ENCODE peak calls at places on chromosomes 3 and 15, in ten cellular contexts. S is fibroblast of lung; X is lower lobe of right lung; C is GM23248; W is endodermal cell; N is CD8-positive, alpha-beta memory T cell; R is Peyer's patch; B is ovary; G is neuronal stem cell; K is uterus. Y is an unnamed sample.

GRCh38 chr15:84816694-84817460 is at the start of gene ALPK3:
- DNase-seq in W (peak; percentile 88), N (no peak), S (no peak), C (no peak), B (no peak), G (peak; percentile 33), X (peak; percentile 70), R (no peak), K (no peak), Y (no peak)

GRCh38 chr15:90103669-90104329 is 1.5 kb upstream of the IDH2 start:
- DNase-seq in B (no peak), G (no peak), X (no peak), N (no peak), C (no peak), S (no peak), W (no peak), K (no peak), R (no peak), Y (no peak)

GRCh38 chr3:136297826-136298225 is 47.7 kb downstream of the PCCB start:
- DNase-seq in W (no peak), G (no peak), K (no peak), X (no peak), S (no peak), C (no peak), N (no peak), R (no peak), B (no peak), Y (no peak)

GRCh38 chr3:160941885-160942494 is 163.2 kb downstream of the B3GALNT1 start:
- DNase-seq in S (peak; percentile 77), K (peak; percentile 71), R (peak; percentile 90), X (no peak), B (peak; percentile 72), N (peak; percentile 56), C (peak; percentile 67), G (peak; percentile 41), W (peak; percentile 88), Y (peak; percentile 13)

GRCh38 chr3:156633335-156633734 is 41.1 kb upstream of the TIPARP start:
- DNase-seq in N (no peak), X (peak; percentile 70), G (no peak), W (no peak), S (peak; percentile 41), B (peak; percentile 76), R (no peak), K (no peak), C (peak; percentile 90), Y (peak; percentile 39)

GRCh38 chr15:32918481-32919026 is 200.8 kb downstream of the GREM1 start:
- DNase-seq in S (no peak), X (no peak), B (no peak), K (no peak), R (no peak), C (no peak), W (no peak), G (no peak), N (no peak), Y (no peak)

GRCh38 chr3:194351080-194351672 is at the start of gene CPN2:
- DNase-seq in R (no peak), B (no peak), X (no peak), K (no peak), N (no peak), W (no peak), S (no peak), G (no peak), C (no peak), Y (no peak)

GRCh38 chr15:87764461-87765236 is 491.9 kb downstream of the NTRK3 start:
- DNase-seq in N (no peak), S (no peak), W (peak; percentile 59), X (no peak), G (peak; percentile 59), C (peak; percentile 85), K (no peak), R (no peak), B (no peak), Y (peak; percentile 91)

GRCh38 chr3:42667096-42667522 is 13.6 kb downstream of the ZBTB47 start:
- DNase-seq in N (no peak), B (no peak), G (no peak), R (peak; percentile 44), K (peak; percentile 16), X (no peak), S (no peak), W (no peak), C (no peak), Y (no peak)

DNA sequence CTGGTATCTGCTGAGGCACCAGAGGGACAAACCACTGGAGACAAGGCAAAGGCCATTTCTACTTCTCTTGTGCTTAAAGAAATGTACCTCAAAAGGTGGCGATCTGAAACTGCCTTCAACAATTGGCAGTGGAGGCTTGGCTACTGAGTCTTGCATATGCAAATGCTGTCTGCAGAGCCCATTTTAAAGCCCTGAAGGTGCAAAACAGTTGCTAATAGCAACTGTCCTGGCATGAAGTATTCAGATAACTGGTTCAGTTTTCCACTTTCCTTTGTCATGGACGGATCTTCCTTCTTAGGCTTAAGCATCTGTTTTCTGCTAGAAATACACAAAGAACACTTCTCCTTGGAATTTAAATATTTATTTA is 71.4 kb upstream of the PSMD6 start:
- DNase-seq in K (no peak), X (no peak), R (no peak), C (no peak), S (no peak), N (no peak), G (no peak), B (no peak), W (no peak), Y (no peak)
- H3K4me3 ChIP-seq in K (no peak overlapping the region), X (no peak overlapping the region), R (no peak overlapping the region), C (no peak overlapping the region), S (no peak overlapping the region), N (no peak overlapping the region), G (no peak overlapping the region), B (no peak overlapping the region), W (no peak overlapping the region), Y (no peak overlapping the region)

DNA sequence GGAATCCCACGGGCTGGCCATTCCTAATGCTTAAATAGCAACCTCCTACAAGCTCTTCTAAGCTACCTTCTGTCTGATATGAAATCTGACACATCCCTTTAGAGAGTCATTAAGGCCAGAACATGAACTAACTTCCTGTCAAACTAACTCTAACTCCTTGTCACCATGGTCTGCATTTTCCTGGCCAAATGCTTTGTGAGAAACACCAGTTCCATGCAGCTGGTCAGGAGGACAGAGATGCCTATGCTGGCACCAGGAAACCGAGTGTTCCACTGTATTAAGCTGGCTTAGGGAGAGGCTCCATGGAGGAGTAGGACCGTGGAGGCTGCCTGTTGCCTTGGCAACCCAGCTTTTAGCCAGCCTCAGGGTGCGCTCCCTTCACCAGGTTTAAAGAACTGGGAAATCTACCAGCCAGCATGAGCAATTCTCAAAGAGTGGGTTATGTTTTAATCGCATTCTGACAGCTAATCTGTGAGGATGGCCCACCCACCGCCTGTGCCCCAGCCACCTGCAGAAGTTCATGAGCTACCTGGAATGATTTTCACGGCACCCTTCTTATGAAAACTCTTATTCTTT is 394.1 kb downstream of the OCA2 start:
- DNase-seq in X (no peak), R (no peak), G (no peak), W (no peak), C (no peak), B (no peak), S (no peak), N (no peak), K (no peak), Y (no peak)
- H3K9me3 ChIP-seq in X (peaks cover 10% of the 10 kb centered on the region), R (no peaks in the 10 kb centered on the region), G (peaks cover 2% of the 10 kb centered on the region), W (peaks cover 4% of the 10 kb centered on the region), C (no peaks in the 10 kb centered on the region), B (no peaks in the 10 kb centered on the region), S (no peaks in the 10 kb centered on the region), N (no peaks in the 10 kb centered on the region), K (peaks cover 3% of the 10 kb centered on the region), Y (no peaks in the 10 kb centered on the region)

GRCh38 chr3:64686446-64686908 is 1.3 kb downstream of the ADAMTS9 start:
- DNase-seq in K (no peak), R (no peak), G (peak; percentile 63), S (no peak), N (no peak), W (no peak), B (no peak), C (peak; percentile 88), X (peak; percentile 76), Y (no peak)

GRCh38 chr3:64687381-64687780 is 419 bp downstream of the ADAMTS9 start:
- DNase-seq in X (no peak), C (no peak), W (no peak), S (no peak), B (peak; percentile 35), G (no peak), R (no peak), N (no peak), K (peak; percentile 36), Y (no peak)

GRCh38 chr3:64685331-64685799 is 2.4 kb downstream of the ADAMTS9 start:
- DNase-seq in S (peak; percentile 86), K (peak; percentile 71), W (no peak), X (peak; percentile 56), C (peak; percentile 65), R (peak; percentile 57), N (no peak), B (peak; percentile 85), G (no peak), Y (no peak)

GRCh38 chr3:64684715-64685261 is 3.0 kb downstream of the ADAMTS9 start:
- DNase-seq in K (peak; percentile 81), N (no peak), X (peak; percentile 54), G (peak; percentile 53), B (peak; percentile 85), S (peak; percentile 81), C (peak; percentile 67), W (peak; percentile 87), R (peak; percentile 49), Y (no peak)

DNA sequence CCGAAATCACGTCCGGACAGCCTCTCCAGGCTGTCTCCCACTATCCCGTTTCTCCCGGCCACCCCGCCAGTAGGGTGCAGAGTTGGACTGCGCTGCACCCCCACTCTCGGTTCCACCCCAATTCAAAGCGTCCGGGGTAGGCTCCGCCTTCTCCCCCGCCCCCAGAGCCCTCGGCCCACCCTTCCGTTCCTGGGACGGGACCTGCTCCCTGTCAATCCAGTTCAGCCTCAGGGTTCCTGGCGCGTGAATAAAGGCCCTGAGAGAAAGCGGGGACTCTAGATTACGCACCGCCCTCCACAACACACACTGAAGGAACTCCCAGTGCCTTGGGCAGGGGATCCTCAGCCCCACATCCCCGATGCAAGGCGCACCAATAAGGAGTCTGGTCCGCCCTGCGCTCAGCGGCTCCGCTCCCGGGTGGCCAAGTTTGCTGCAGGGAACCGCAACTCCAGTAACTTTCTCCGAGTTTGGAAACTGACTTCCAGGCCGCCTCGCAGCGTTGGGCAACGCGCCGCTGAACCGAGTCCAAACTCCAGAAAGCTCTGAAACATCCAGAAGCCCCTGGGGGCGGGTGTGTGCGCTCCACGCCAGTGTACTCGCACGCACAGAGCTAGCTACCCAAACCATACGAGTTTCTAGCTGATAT is 1.9 kb downstream of the ADAMTS9 start:
- DNase-seq in W (peak; percentile 96), K (peak; percentile 97), N (no peak), G (peak; percentile 94), B (peak; percentile 98), C (peak; percentile 91), S (peak; percentile 96), R (peak; percentile 84), X (peak; percentile 90), Y (peak; percentile 63)
- H3K27me3 ChIP-seq in W (peaks cover 48% of the 10 kb centered on the region), K (no peaks in the 10 kb centered on the region), N (no peaks in the 10 kb centered on the region), G (no peaks in the 10 kb centered on the region), B (no peaks in the 10 kb centered on the region), C (no peaks in the 10 kb centered on the region), S (no peaks in the 10 kb centered on the region), R (no peaks in the 10 kb centered on the region), X (no peaks in the 10 kb centered on the region), Y (peaks cover 16% of the 10 kb centered on the region)

DNA sequence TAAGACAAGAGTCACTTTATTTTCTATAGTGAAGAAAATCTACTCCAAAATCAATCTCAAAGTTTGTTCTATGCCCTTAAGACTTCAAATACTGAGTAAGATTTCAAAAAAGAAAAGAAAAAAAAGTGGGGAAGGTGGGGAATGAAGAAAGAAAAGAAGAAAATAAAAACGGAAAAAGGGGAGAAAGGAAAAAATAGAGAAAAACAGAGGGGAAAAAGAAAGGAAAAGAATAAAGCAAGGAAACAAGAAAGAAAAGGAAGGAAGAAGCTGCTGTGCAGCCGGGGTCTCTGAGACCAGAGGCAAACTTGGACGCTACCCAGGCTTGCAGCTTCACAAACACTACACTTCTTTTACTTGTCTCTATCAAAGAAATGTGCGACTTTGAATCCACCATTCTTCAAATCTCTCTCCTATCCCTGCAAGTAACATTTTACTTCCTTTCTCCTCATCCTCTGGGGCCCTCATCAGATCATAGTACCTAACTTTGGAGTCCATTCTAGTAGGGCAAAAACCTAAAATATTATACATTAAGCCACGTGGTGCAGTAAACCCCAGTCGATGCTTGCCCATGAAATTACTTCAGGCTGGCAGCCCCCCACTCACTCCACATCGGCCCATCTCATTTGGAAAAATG is 279.8 kb downstream of the FOXP1 start:
- DNase-seq in B (no peak), G (no peak), S (peak; percentile 14), W (no peak), C (no peak), K (no peak), N (no peak), R (no peak), X (no peak), Y (no peak)
- H3K4me3 ChIP-seq in B (no peak overlapping the region), G (no peak overlapping the region), S (no peak overlapping the region), W (peak overlapping the region; percentile 82), C (no peak overlapping the region), K (no peak overlapping the region), N (peak overlapping the region; percentile 46), R (no peak overlapping the region), X (peak overlapping the region; percentile 48), Y (no peak overlapping the region)